ENCODE peak calls at places on chromosomes 1 and 21, in ten cellular contexts. F is IMR-90, Q is transverse colon, S is GM12891, X is stomach, O is heart left ventricle, L is HepG2, D is uterus, T is right lobe of liver, N is Peyer's patch. K is an unnamed sample.

GRCh38 chr1:1889847-1890505 is 911 bp downstream of the GNB1 start:
- DNase-seq in T (peak), N (peak), X (peak), O (peak), Q (peak), S (no peak), D (no peak), F (peak), L (no peak), K (peak)

GRCh38 chr21:28548291-28548690 is 444.4 kb downstream of the LTN1 start:
- DNase-seq in F (peak), O (no peak), T (no peak), X (no peak), S (no peak), Q (no peak), D (no peak), N (no peak), L (no peak), K (no peak)

GRCh38 chr1:108750476-108751191 is 4.2 kb downstream of the STXBP3 start:
- DNase-seq in L (no peak), S (no peak), F (no peak), D (no peak), N (no peak), O (no peak), Q (no peak), X (no peak), T (no peak), K (no peak)

GRCh38 chr1:10980841-10981727 is 31.4 kb upstream of the TARDBP start:
- DNase-seq in T (peak), F (no peak), O (no peak), L (no peak), S (no peak), X (no peak), D (no peak), N (no peak), Q (no peak), K (no peak)

GRCh38 chr1:199551967-199552565 is 475.4 kb upstream of the NR5A2 start:
- DNase-seq in F (peak), X (no peak), N (no peak), T (peak), Q (peak), D (no peak), S (peak), O (no peak), L (peak), K (peak)

GRCh38 chr1:208270679-208271111 is 26.5 kb upstream of the PLXNA2 start:
- DNase-seq in N (no peak), D (no peak), F (no peak), O (no peak), Q (no peak), X (no peak), T (no peak), L (no peak), S (no peak), K (no peak)

GRCh38 chr1:235357485-235358378 is 9.5 kb upstream of the TBCE start:
- DNase-seq in X (no peak), Q (peak), O (no peak), S (no peak), N (no peak), L (no peak), T (no peak), D (no peak), F (no peak), K (no peak)

GRCh38 chr1:228211091-228211870 is 3.4 kb downstream of the OBSCN start:
- DNase-seq in X (no peak), D (no peak), L (no peak), F (no peak), S (no peak), N (no peak), O (no peak), T (no peak), Q (no peak), K (no peak)

GRCh38 chr1:81118550-81118949 is 682.2 kb upstream of the ADGRL2 start:
- DNase-seq in T (no peak), D (no peak), F (no peak), L (no peak), X (no peak), O (no peak), N (no peak), Q (no peak), S (no peak), K (no peak)

GRCh38 chr21:45004481-45005263 is 64.8 kb downstream of the SLX9 start:
- DNase-seq in L (no peak), X (no peak), S (no peak), O (no peak), N (no peak), T (no peak), F (peak), Q (peak), D (no peak), K (no peak)

GRCh38 chr1:7783178-7783711 is 846 bp upstream of the PER3 start:
- DNase-seq in Q (peak), N (peak), O (peak), S (peak), F (peak), X (peak), L (peak), D (peak), T (peak), K (peak)

GRCh38 chr1:204250428-204251030 is 36.7 kb upstream of the GOLT1A start:
- DNase-seq in T (peak), L (no peak), N (no peak), O (no peak), Q (no peak), S (no peak), F (peak), X (no peak), D (no peak), K (no peak)

GRCh38 chr1:111406325-111406768 is 21.2 kb downstream of the OVGP1 start:
- DNase-seq in L (no peak), T (peak), F (peak), X (peak), N (peak), D (peak), Q (peak), O (peak), S (peak), K (no peak)

GRCh38 chr1:48841945-48842344 is 65.3 kb upstream of the BEND5 start:
- DNase-seq in S (no peak), T (no peak), L (no peak), O (no peak), N (no peak), D (no peak), X (no peak), F (no peak), Q (no peak), K (no peak)

GRCh38 chr1:107286125-107286524 is 145.3 kb downstream of the NTNG1 start:
- DNase-seq in X (no peak), F (no peak), L (no peak), O (no peak), N (no peak), S (no peak), Q (no peak), T (no peak), D (no peak), K (no peak)

GRCh38 chr1:14310491-14310890 is 288.0 kb upstream of the KAZN start:
- DNase-seq in N (no peak), Q (no peak), F (no peak), L (no peak), S (no peak), O (no peak), X (no peak), D (no peak), T (no peak), K (no peak)

GRCh38 chr1:202835548-202836072 is 24.9 kb downstream of the PCAT6 start:
- DNase-seq in F (no peak), Q (no peak), L (no peak), N (peak), S (no peak), O (no peak), D (no peak), X (no peak), T (no peak), K (no peak)

GRCh38 chr21:42107881-42108553 is 36.9 kb downstream of the UMODL1 start:
- DNase-seq in S (peak), N (peak), F (peak), O (peak), L (peak), Q (peak), X (peak), T (peak), D (no peak), K (no peak)

GRCh38 chr1:233443040-233443439 is 115.5 kb downstream of the MAP3K21 start:
- DNase-seq in S (no peak), D (no peak), Q (no peak), O (no peak), N (no peak), F (no peak), X (no peak), L (no peak), T (no peak), K (no peak)

GRCh38 chr1:29221296-29221695 is 9.4 kb downstream of the MECR start:
- DNase-seq in O (no peak), T (no peak), S (no peak), N (no peak), X (no peak), D (no peak), L (no peak), F (no peak), Q (no peak), K (no peak)

GRCh38 chr1:21352586-21352985 is 62.3 kb upstream of the ECE1 start:
- DNase-seq in X (no peak), S (no peak), T (no peak), N (no peak), D (no peak), L (no peak), O (no peak), Q (no peak), F (no peak), K (no peak)

GRCh38 chr1:21362096-21362495 is 71.8 kb upstream of the ECE1 start:
- DNase-seq in Q (no peak), X (no peak), D (no peak), S (no peak), T (no peak), N (no peak), L (no peak), O (no peak), F (no peak), K (no peak)

GRCh38 chr1:21355956-21356355 is 65.7 kb upstream of the ECE1 start:
- DNase-seq in L (no peak), F (no peak), D (no peak), Q (no peak), N (no peak), T (no peak), O (no peak), X (no peak), S (no peak), K (no peak)

GRCh38 chr1:21361506-21361905 is 71.2 kb upstream of the ECE1 start:
- DNase-seq in D (no peak), F (no peak), Q (no peak), O (no peak), T (no peak), N (no peak), X (no peak), S (no peak), L (no peak), K (no peak)

DNA sequence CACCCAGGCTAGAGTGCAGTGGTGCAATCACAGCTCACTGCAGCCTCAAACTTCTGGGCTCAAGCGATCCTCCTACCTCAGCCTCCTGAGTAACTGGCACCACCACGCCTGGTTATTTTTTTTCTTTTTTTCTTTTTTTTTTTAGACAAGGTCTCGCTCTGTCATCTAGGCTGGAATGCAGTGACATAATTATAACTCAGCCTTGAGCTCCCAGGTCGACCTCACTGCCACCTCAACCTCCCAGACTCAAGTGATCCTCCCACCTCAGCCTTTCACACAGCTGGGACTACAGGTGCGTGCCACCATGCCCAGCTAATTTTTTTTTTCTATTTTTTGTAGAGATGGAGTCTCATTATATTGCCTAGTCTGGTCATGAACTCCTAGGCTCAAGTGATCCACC is 66.9 kb upstream of the ECE1 start:
- DNase-seq in Q (no peak), O (no peak), D (no peak), X (no peak), T (no peak), F (no peak), S (no peak), N (no peak), L (no peak), K (no peak)
- TF ChIP-seq POLR2A in Q (no peak), O (no peak), D (no peak), X (no peak), T (no peak), F (no peak), S (no peak), N (no peak), L (no peak), K (no peak)

GRCh38 chr1:24745711-24746582 is 700 bp downstream of the CLIC4 start:
- DNase-seq in L (no peak), D (peak), X (peak), Q (peak), F (peak), T (peak), O (no peak), N (peak), S (no peak), K (peak)
- TF ChIP-seq POLR2A in L (no peak), D (no peak), X (no peak), Q (no peak), F (no peak), T (no peak), O (no peak), N (no peak), S (no peak), K (no peak)

GRCh38 chr1:150966011-150966410 is 8.6 kb downstream of the CERS2 start:
- DNase-seq in O (no peak), X (no peak), N (no peak), F (no peak), S (no peak), D (no peak), L (no peak), Q (no peak), T (no peak), K (no peak)

GRCh38 chr1:150961756-150962155 is 12.9 kb downstream of the CERS2 start:
- DNase-seq in F (no peak), L (no peak), D (no peak), N (no peak), X (no peak), S (no peak), T (no peak), O (no peak), Q (no peak), K (peak)

GRCh38 chr1:150967936-150968335 is 6.7 kb downstream of the CERS2 start:
- DNase-seq in S (no peak), N (no peak), T (no peak), Q (no peak), X (no peak), F (no peak), O (no peak), L (no peak), D (no peak), K (no peak)

GRCh38 chr1:150960646-150961045 is 14.0 kb downstream of the CERS2 start:
- DNase-seq in T (no peak), D (no peak), F (no peak), X (no peak), Q (no peak), S (no peak), N (no peak), O (no peak), L (no peak), K (no peak)

DNA sequence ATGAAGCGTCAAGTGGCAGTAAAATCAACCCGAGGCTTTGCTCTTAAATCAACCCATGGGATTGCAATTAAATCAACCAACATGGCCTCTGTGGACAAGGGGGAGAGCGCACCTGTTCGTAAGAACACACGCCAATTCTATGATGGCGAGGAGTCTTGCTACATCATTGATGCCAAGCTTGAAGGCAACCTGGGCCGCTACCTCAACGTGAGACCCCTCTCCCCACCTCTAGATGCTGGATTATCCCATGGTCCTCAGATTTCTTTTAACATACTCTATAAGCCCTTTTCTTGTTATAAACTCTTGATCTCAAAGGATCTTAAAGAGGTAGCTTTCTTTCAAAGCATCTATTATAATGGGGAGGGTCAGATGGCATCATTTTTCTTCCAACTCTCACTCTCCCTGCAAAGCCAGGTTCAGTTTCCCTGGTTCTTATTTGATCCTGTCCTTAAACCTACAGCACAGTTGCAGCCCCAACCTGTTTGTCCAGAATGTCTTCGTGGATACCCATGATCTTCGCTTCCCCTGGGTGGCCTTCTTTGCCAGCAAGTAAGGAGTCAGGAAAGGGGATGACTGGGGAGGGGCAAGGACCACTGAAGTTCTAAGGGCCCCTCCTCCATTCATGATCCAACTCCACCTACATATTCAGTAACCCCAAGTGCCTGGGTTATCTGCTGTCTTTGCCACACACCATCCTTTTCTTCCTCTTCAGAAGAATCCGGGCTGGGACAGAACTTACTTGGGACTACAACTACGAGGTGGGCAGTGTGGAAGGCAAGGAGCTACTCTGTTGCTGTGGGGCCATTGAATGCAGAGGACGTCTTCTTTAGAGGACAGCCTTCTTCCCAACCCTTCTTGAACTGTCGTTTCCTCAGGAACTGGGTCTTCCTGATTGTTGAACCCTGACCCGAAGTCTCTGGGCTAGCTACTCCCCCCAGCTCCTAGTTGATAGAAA is 10.8 kb downstream of the CERS2 start:
- DNase-seq in D (no peak), L (no peak), F (no peak), N (no peak), O (no peak), T (no peak), S (no peak), X (no peak), Q (no peak), K (no peak)
- TF ChIP-seq POLR2A in D (no peak), L (peak), F (no peak), N (no peak), O (no peak), T (no peak), S (peak), X (no peak), Q (no peak), K (no peak)

DNA sequence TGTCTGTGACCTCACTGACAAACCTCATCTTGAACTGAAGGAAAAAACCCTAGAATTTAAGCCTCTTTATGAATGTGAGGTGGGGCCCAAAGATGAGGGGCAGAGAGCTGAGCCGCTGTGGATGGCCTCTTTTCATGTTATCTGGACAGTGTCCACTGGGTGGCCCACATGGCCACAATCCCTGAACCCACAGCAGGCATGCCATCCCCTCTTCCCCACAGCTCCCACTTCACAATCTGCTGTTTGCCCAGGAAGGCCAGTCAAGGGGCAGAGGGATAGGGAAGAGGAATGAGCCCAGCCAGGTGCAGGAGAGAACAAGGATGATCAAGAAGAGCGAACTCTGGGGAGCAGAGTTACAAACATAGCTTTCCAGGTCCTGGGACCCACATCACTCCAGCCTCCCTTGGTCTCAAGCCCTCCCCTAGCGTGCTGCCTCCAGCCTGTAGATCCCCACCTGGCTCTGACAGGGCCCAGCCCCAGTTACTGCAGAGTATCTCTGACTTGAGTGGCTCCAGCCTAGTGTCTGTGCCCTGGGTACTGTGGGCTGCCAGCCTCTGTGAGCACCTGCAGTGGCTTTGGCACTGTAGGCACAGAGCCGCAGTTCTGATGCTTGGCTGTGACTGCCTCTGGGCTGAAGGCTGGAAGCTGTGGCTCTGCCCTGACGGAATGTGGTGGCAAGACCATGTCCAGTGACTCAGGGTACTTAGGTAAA is 1.9 kb upstream of the SLFNL1 start:
- DNase-seq in Q (no peak), T (no peak), O (no peak), L (peak), D (no peak), X (no peak), F (no peak), S (no peak), N (no peak), K (no peak)
- TF ChIP-seq POLR2A in Q (no peak), T (no peak), O (no peak), L (peak), D (no peak), X (no peak), F (no peak), S (peak), N (no peak), K (no peak)